ENCODE peak calls at places on chromosomes 4 and X, in six cellular contexts. N, O, F, M, Q and E are unnamed samples.

GRCh38 chr4:101200561-101200960 is 146.8 kb downstream of the PPP3CA start:
- DNase-seq in N (peak), O (no peak), F (peak), M (peak), Q (no peak), E (no peak)

GRCh38 chr4:171464499-171464898 is 348.7 kb upstream of the GALNTL6 start:
- DNase-seq in N (no peak), O (no peak), F (no peak), M (no peak), Q (no peak), E (no peak)

GRCh38 chr4:3704669-3705068 is 61.5 kb upstream of the ADRA2C start:
- DNase-seq in N (no peak), O (no peak), F (no peak), M (no peak), Q (no peak), E (no peak)

GRCh38 chrX:54776987-54777672 is 20.9 kb downstream of the ITIH6 start:
- DNase-seq in N (no peak), O (no peak), F (no peak), M (no peak), Q (no peak), E (no peak)

GRCh38 chr4:121448231-121448630 is 67.4 kb upstream of the QRFPR start:
- DNase-seq in N (no peak), O (no peak), F (no peak), M (peak), Q (no peak), E (no peak)

GRCh38 chr4:139523076-139523475 is 32.9 kb downstream of the SETD7 start:
- DNase-seq in N (no peak), O (no peak), F (peak), M (no peak), Q (no peak), E (no peak)

GRCh38 chrX:106039920-106040319 is 1.4 kb upstream of the SERPINA7 start:
- DNase-seq in N (no peak), O (no peak), F (no peak), M (peak), Q (no peak), E (peak)

GRCh38 chr4:73964862-73965611 is 16.8 kb downstream of the PF4 start:
- DNase-seq in N (no peak), O (no peak), F (peak), M (peak), Q (no peak), E (peak)

GRCh38 chrX:71650333-71650969 is 16.9 kb upstream of the LOC101059915 start:
- DNase-seq in N (no peak), O (no peak), F (peak), M (peak), Q (no peak), E (no peak)

GRCh38 chr4:147078362-147078761 is 132.7 kb upstream of the TTC29 start:
- DNase-seq in N (no peak), O (no peak), F (no peak), M (no peak), Q (no peak), E (no peak)

GRCh38 chr4:146545102-146545501 is 23.4 kb upstream of the SLC10A7 start:
- DNase-seq in N (peak), O (peak), F (peak), M (peak), Q (no peak), E (peak)

GRCh38 chr4:2253160-2254084 is 8.5 kb downstream of the MXD4 start:
- DNase-seq in N (no peak), O (no peak), F (no peak), M (no peak), Q (no peak), E (peak)

GRCh38 chr4:65046496-65047101 is 623.7 kb downstream of the EPHA5 start:
- DNase-seq in N (no peak), O (no peak), F (no peak), M (no peak), Q (no peak), E (no peak)

GRCh38 chr4:36288727-36289126 is 7.3 kb downstream of the DTHD1 start:
- DNase-seq in N (no peak), O (no peak), F (no peak), M (no peak), Q (no peak), E (no peak)

GRCh38 chr4:163598489-163598888 is 104.0 kb downstream of the TMA16 start:
- DNase-seq in N (no peak), O (no peak), F (no peak), M (no peak), Q (no peak), E (no peak)

DNA sequence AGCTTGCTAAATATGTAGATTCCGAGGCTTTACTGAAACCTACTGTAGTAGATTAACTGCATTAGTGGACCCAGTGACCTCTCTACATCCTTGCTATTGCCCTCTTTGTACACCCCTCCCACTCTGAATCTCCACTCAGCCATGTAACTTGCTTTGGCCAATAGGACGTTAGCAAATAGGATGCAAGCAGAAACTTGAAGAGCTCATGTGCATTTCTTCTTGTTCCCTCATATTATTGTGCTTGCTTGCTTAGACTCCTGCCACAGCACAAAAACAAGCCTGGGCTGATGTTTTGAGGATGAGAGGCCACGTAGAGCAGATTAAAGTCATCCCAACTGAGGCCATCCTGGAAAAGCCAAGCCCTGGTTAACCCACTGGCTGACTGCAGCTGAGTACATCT is 147.9 kb downstream of the HS6ST2 start:
- DNase-seq in N (no peak), O (no peak), F (no peak), M (no peak), Q (no peak), E (no peak)
- TF ChIP-seq JUN in N (no peak), O (no peak), F (no peak), M (no peak), Q (no peak), E (no peak)

GRCh38 chr4:89295415-89295927 is 12.1 kb downstream of the GPRIN3 start:
- DNase-seq in N (no peak), O (no peak), F (no peak), M (no peak), Q (no peak), E (no peak)

GRCh38 chr4:89296399-89296798 is 11.2 kb downstream of the GPRIN3 start:
- DNase-seq in N (no peak), O (no peak), F (no peak), M (peak), Q (no peak), E (no peak)

GRCh38 chr4:89296871-89297270 is 10.7 kb downstream of the GPRIN3 start:
- DNase-seq in N (no peak), O (no peak), F (no peak), M (no peak), Q (no peak), E (no peak)

GRCh38 chr4:89293299-89293698 is 14.3 kb downstream of the GPRIN3 start:
- DNase-seq in N (no peak), O (no peak), F (no peak), M (no peak), Q (no peak), E (no peak)

GRCh38 chr4:89294583-89295244 is 12.9 kb downstream of the GPRIN3 start:
- DNase-seq in N (no peak), O (no peak), F (peak), M (no peak), Q (no peak), E (no peak)
- TF ChIP-seq JUN in N (no peak), O (no peak), F (no peak), M (no peak), Q (no peak), E (no peak)

GRCh38 chrX:68498044-68498507 is 775 bp upstream of the YIPF6 start:
- DNase-seq in N (peak), O (no peak), F (no peak), M (peak), Q (no peak), E (no peak)
- TF ChIP-seq JUN in N (no peak), O (no peak), F (no peak), M (no peak), Q (no peak), E (no peak)

GRCh38 chr4:81460837-81461233 is 10.9 kb downstream of the RASGEF1B start:
- DNase-seq in N (no peak), O (no peak), F (no peak), M (no peak), Q (no peak), E (no peak)

GRCh38 chr4:81457345-81457744 is 14.4 kb downstream of the RASGEF1B start:
- DNase-seq in N (no peak), O (no peak), F (no peak), M (no peak), Q (no peak), E (no peak)

GRCh38 chr4:81460115-81460836 is 11.4 kb downstream of the RASGEF1B start:
- DNase-seq in N (no peak), O (no peak), F (no peak), M (no peak), Q (no peak), E (no peak)

GRCh38 chr4:81457921-81458520 is 13.7 kb downstream of the RASGEF1B start:
- DNase-seq in N (no peak), O (no peak), F (no peak), M (no peak), Q (no peak), E (no peak)

DNA sequence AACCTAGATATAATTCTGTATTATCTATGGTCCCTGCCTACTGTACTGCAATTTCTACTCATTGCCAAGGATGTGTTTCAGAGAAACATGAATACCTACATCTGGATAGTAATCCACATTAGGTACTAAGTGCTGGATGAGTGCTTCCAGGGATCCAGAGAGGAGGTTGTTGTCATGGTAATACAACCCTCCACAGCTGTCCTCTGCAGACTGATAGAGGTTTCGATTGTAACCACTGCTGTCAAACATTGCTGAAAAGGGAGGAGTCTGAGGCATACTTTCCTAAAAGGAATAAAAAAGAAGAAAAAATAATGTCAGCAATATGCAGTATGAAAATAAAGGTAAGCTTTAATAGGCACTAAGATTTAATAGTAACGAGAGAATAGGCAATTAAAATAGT is 12.5 kb downstream of the RASGEF1B start:
- DNase-seq in N (no peak), O (no peak), F (no peak), M (no peak), Q (no peak), E (no peak)
- TF ChIP-seq JUN in N (no peak), O (no peak), F (no peak), M (no peak), Q (no peak), E (no peak)

GRCh38 chr4:11503166-11503565 is 74.5 kb upstream of the HS3ST1 start:
- DNase-seq in N (no peak), O (no peak), F (no peak), M (no peak), Q (no peak), E (no peak)
- TF ChIP-seq JUN in N (no peak), O (no peak), F (no peak), M (no peak), Q (no peak), E (no peak)